ENCODE peak calls at places on chromosomes 13 and 19, in four cellular contexts. L is renal cortical epithelial cell; W is stimulated activated CD4-positive, alpha-beta T cell treated with anti-CD3 and anti-CD28 coated beads, Interleukin-15, amount 100 ng/mL, for 24 hours; P is NCI-H69. X is an unnamed sample.

GRCh38 chr19:38025908-38026307 is 118.9 kb downstream of the SIPA1L3 start:
- DNase-seq in W (no peak), P (no peak), L (no peak), X (no peak)

GRCh38 chr19:38721977-38722773 is 22.1 kb downstream of the CAPN12 start:
- DNase-seq in L (no peak), W (no peak), P (no peak), X (no peak)

GRCh38 chr19:18441804-18442788 is 4.2 kb upstream of the ISYNA1 start:
- DNase-seq in L (no peak), P (no peak), W (no peak), X (peak; percentile 85)

GRCh38 chr13:26425439-26426358 is 131.8 kb upstream of the WASF3 start:
- DNase-seq in P (peak; percentile 73), L (no peak), W (no peak), X (no peak)

GRCh38 chr13:30982911-30983310 is 50.5 kb downstream of the TEX26 start:
- DNase-seq in L (no peak), W (no peak), P (no peak), X (no peak)

GRCh38 chr19:3645067-3645396 is 18.4 kb upstream of the CACTIN start:
- DNase-seq in P (no peak), W (no peak), L (no peak), X (no peak)

GRCh38 chr13:79724348-79725103 is 243.6 kb downstream of the NDFIP2 start:
- DNase-seq in P (no peak), L (peak; percentile 96), W (no peak), X (no peak)

GRCh38 chr13:43472980-43473379 is 313.8 kb downstream of the ENOX1 start:
- DNase-seq in P (no peak), W (no peak), L (no peak), X (no peak)

GRCh38 chr13:80704369-80704768 is 363.4 kb upstream of the SPRY2 start:
- DNase-seq in P (no peak), W (no peak), L (no peak), X (no peak)

GRCh38 chr13:109394311-109394988 is 391.9 kb downstream of the IRS2 start:
- DNase-seq in L (no peak), P (no peak), W (no peak), X (no peak)

GRCh38 chr19:32471811-32472210 is 66.2 kb downstream of the DPY19L3 start:
- DNase-seq in L (no peak), P (no peak), W (no peak), X (no peak)

GRCh38 chr13:35818577-35819165 is 312.5 kb downstream of the DCLK1 start:
- DNase-seq in L (peak; percentile 54), W (no peak), P (peak; percentile 69), X (peak; percentile 10)

GRCh38 chr19:14149509-14149994 is 13.2 kb upstream of the ASF1B start:
- DNase-seq in W (peak; percentile 48), P (no peak), L (no peak), X (no peak)

GRCh38 chr19:34481861-34482379 is 362 bp downstream of the WTIP start:
- DNase-seq in P (peak; percentile 31), W (no peak), L (no peak), X (no peak)

GRCh38 chr19:58261600-58261967 is 17.2 kb upstream of the ZNF8 start:
- DNase-seq in W (no peak), L (no peak), P (no peak), X (no peak)

GRCh38 chr13:97780486-97780885 is 173.0 kb upstream of the IPO5 start:
- DNase-seq in P (no peak), W (no peak), L (no peak), X (no peak)

GRCh38 chr19:4375164-4375619 is 25.2 kb downstream of the SH3GL1 start:
- DNase-seq in W (no peak), P (peak; percentile 42), L (no peak), X (peak; percentile 78)

GRCh38 chr13:39266426-39266825 is 228.2 kb downstream of the NHLRC3 start:
- DNase-seq in W (no peak), P (no peak), L (peak; percentile 15), X (no peak)

GRCh38 chr13:72754111-72754510 is 26.4 kb downstream of the BORA start:
- DNase-seq in L (no peak), W (no peak), P (no peak), X (no peak)

GRCh38 chr13:99686944-99687382 is 185.7 kb downstream of the TM9SF2 start:
- DNase-seq in P (peak; percentile 84), W (no peak), L (no peak), X (no peak)

GRCh38 chr13:92592757-92593156 is 633.9 kb upstream of the GPC6 start:
- DNase-seq in L (no peak), P (no peak), W (no peak), X (no peak)

GRCh38 chr13:72805663-72806341 is 23.9 kb downstream of the PIBF1 start:
- DNase-seq in P (no peak), W (no peak), L (no peak), X (no peak)

X was measured in K562.